ENCODE peak calls at places on chromosome 9, in eight cellular contexts. T is putamen; F is activated T-cell treated with anti-CD3 and anti-CD28 coated beads, Interleukin-2, amount 50 U/mL, for 1 hour; K is GDM1; G is NCI-H69; S is GM18507; I is mucosa of descending colon; V is astrocyte. D is an unnamed sample.
A peak's percentile ranks its signal among the peaks of the same experiment; 100 is the strongest.

GRCh38 chr9:126327016-126327749 is 554 bp downstream of the MVB12B start:
- DNase-seq in T (no peak), F (peak; percentile 54), K (no peak), G (peak; percentile 73), S (no peak), I (peak; percentile 54), V (no peak), D (peak; percentile 67)

GRCh38 chr9:109499631-109500120 is 1.6 kb upstream of the PTPN3 start:
- DNase-seq in T (no peak), F (no peak), K (no peak), G (peak; percentile 88), S (no peak), I (peak; percentile 86), V (no peak), D (no peak)

GRCh38 chr9:88746029-88746743 is 211.2 kb downstream of the NXNL2 start:
- DNase-seq in T (no peak), F (no peak), K (no peak), G (no peak), S (no peak), I (no peak), V (peak; percentile 88), D (no peak)

GRCh38 chr9:27445057-27445990 is 78.8 kb upstream of the IFNK start:
- DNase-seq in T (peak; percentile 68), F (no peak), K (no peak), G (no peak), S (no peak), I (no peak), V (no peak), D (no peak)

GRCh38 chr9:101418518-101419111 is 17.0 kb downstream of the ALDOB start:
- DNase-seq in T (no peak), F (no peak), K (no peak), G (no peak), S (no peak), I (no peak), V (peak; percentile 24), D (no peak)

GRCh38 chr9:93815677-93816076 is 139.5 kb downstream of the BARX1 start:
- DNase-seq in T (no peak), F (no peak), K (no peak), G (no peak), S (no peak), I (no peak), V (no peak), D (no peak)

GRCh38 chr9:127500399-127500798 is 49.1 kb downstream of the LRSAM1 start:
- DNase-seq in T (no peak), F (no peak), K (no peak), G (peak; percentile 42), S (no peak), I (no peak), V (no peak), D (no peak)

GRCh38 chr9:70427161-70427945 is 12.9 kb upstream of the KLF9 start:
- DNase-seq in T (no peak), F (no peak), K (no peak), G (no peak), S (no peak), I (no peak), V (no peak), D (no peak)

GRCh38 chr9:36450110-36450732 is 50.2 kb upstream of the RNF38 start:
- DNase-seq in T (peak; percentile 53), F (no peak), K (peak; percentile 5), G (peak; percentile 74), S (no peak), I (no peak), V (no peak), D (no peak)

GRCh38 chr9:87324613-87325194 is 173.0 kb upstream of the DAPK1 start:
- DNase-seq in T (peak; percentile 36), F (no peak), K (peak; percentile 13), G (peak; percentile 51), S (no peak), I (no peak), V (peak; percentile 26), D (no peak)

GRCh38 chr9:119588874-119589560 is 219.8 kb upstream of the BRINP1 start:
- DNase-seq in T (no peak), F (no peak), K (no peak), G (peak; percentile 91), S (no peak), I (no peak), V (no peak), D (no peak)

GRCh38 chr9:84751921-84752320 is 82.4 kb downstream of the NTRK2 start:
- DNase-seq in T (no peak), F (no peak), K (no peak), G (peak; percentile 45), S (no peak), I (no peak), V (peak; percentile 60), D (no peak)

GRCh38 chr9:91101598-91102168 is 260.0 kb downstream of the AUH start:
- DNase-seq in T (no peak), F (peak; percentile 74), K (no peak), G (no peak), S (peak; percentile 17), I (peak; percentile 46), V (no peak), D (peak; percentile 89)

GRCh38 chr9:87849144-87849741 is 33.4 kb upstream of the SPATA31E1 start:
- DNase-seq in T (no peak), F (no peak), K (no peak), G (no peak), S (no peak), I (no peak), V (no peak), D (no peak)

D was measured in activated effector memory CD4-positive, alpha-beta T cell treated with anti-CD3 and anti-CD28 coated beads, Interleukin-2, amount 50 U/mL, for 16 hours.